ENCODE peak calls at places on chromosomes 6 and 20, in five cellular contexts. X, R, S, J and M are unnamed samples.

GRCh38 chr6:68718379-68719073 is 83.4 kb downstream of the ADGRB3 start:
- DNase-seq in X (no peak), R (no peak), S (no peak), J (no peak), M (no peak)

GRCh38 chr6:167392631-167393301 is 67.9 kb downstream of the TTLL2 start:
- DNase-seq in X (no peak), R (no peak), S (no peak), J (no peak), M (no peak)

GRCh38 chr6:152094992-152095592 is 287.6 kb downstream of the ESR1 start:
- DNase-seq in X (no peak), R (peak; percentile 45), S (no peak), J (peak; percentile 46), M (no peak)

GRCh38 chr6:148556415-148556814 is 190.4 kb upstream of the UST start:
- DNase-seq in X (peak; percentile 14), R (no peak), S (no peak), J (no peak), M (no peak)

GRCh38 chr6:54135665-54136370 is 24.6 kb downstream of the MLIP start:
- DNase-seq in X (no peak), R (peak; percentile 74), S (no peak), J (no peak), M (no peak)

GRCh38 chr6:136791296-136792065 is 796 bp downstream of the MAP3K5 start:
- DNase-seq in X (no peak), R (no peak), S (peak; percentile 89), J (peak; percentile 48), M (peak; percentile 45)

GRCh38 chr6:39927159-39927558 is 7.1 kb downstream of the MOCS1 start:
- DNase-seq in X (no peak), R (no peak), S (no peak), J (no peak), M (no peak)

GRCh38 chr6:70369332-70369950 is 43.9 kb upstream of the FAM135A start:
- DNase-seq in X (peak; percentile 84), R (peak; percentile 41), S (peak; percentile 21), J (peak; percentile 78), M (peak; percentile 75)

GRCh38 chr6:73083886-73084285 is 141.4 kb downstream of the KHDC1L start:
- DNase-seq in X (no peak), R (no peak), S (no peak), J (no peak), M (no peak)

GRCh38 chr6:11096109-11096508 is 2.5 kb downstream of the SMIM13 start:
- DNase-seq in X (no peak), R (peak; percentile 76), S (no peak), J (peak; percentile 58), M (peak; percentile 65)

GRCh38 chr6:25389501-25389900 is 110.3 kb downstream of the CARMIL1 start:
- DNase-seq in X (no peak), R (no peak), S (no peak), J (no peak), M (no peak)

GRCh38 chr6:74319292-74319691 is 623.3 kb downstream of the CD109 start:
- DNase-seq in X (no peak), R (no peak), S (no peak), J (no peak), M (peak; percentile 14)

GRCh38 chr20:41293269-41294037 is 24.1 kb downstream of the ZHX3 start:
- DNase-seq in X (no peak), R (no peak), S (no peak), J (no peak), M (no peak)

GRCh38 chr20:25571240-25571639 is 14.1 kb downstream of the NINL start:
- DNase-seq in X (no peak), R (no peak), S (no peak), J (no peak), M (no peak)

GRCh38 chr6:142946924-142947701 is 2.1 kb upstream of the HIVEP2 start:
- DNase-seq in X (peak; percentile 75), R (peak; percentile 67), S (no peak), J (peak; percentile 59), M (peak; percentile 74)

GRCh38 chr20:63461364-63461763 is 11.1 kb downstream of the KCNQ2 start:
- DNase-seq in X (peak; percentile 85), R (no peak), S (no peak), J (peak; percentile 77), M (peak; percentile 69)

GRCh38 chr6:26020983-26021349 is 58.4 kb downstream of the TRIM38 start:
- DNase-seq in X (peak; percentile 73), R (no peak), S (no peak), J (no peak), M (no peak)

GRCh38 chr20:3430376-3431069 is 23.1 kb upstream of the DNAAF9 start:
- DNase-seq in X (no peak), R (no peak), S (peak; percentile 33), J (no peak), M (no peak)

GRCh38 chr6:27812078-27812804 is 100.0 kb downstream of the OR2B2 start:
- DNase-seq in X (no peak), R (peak; percentile 47), S (no peak), J (no peak), M (no peak)

GRCh38 chr20:34180460-34181108 is 60.6 kb upstream of the ASIP start:
- DNase-seq in X (no peak), R (no peak), S (no peak), J (no peak), M (peak; percentile 17)

GRCh38 chr20:19858972-19859371 is 100.9 kb downstream of the RIN2 start:
- DNase-seq in X (no peak), R (no peak), S (no peak), J (no peak), M (no peak)

GRCh38 chr6:91132461-91132860 is 545.6 kb upstream of the MAP3K7 start:
- DNase-seq in X (no peak), R (no peak), S (no peak), J (no peak), M (no peak)

GRCh38 chr20:30816182-30816645 is 441.2 kb upstream of the DEFB115 start:
- DNase-seq in X (no peak), R (no peak), S (no peak), J (peak; percentile 67), M (peak; percentile 60)

GRCh38 chr6:108541843-108542795 is 18.6 kb upstream of the FOXO3 start:
- DNase-seq in X (peak; percentile 72), R (peak; percentile 51), S (no peak), J (peak; percentile 64), M (peak; percentile 89)
- TF ChIP-seq CREB1 in X (no peak), R (no peak), S (no peak), J (no peak), M (no peak)

DNA sequence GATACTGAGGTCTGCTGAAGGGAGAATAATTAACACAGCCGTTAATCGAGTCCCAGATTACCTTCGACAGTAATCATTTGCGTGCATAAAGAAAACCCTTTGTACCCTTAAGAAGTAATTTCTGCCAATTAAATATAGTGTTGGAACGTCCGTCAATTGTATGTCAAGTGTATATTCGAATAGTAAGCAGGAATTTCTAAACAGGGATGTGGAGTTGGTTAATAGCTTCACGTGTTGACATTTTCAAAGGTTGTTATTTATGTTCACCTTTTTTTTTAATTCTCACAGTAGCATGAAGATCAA is 798 bp upstream of the SNAP91 start:
- DNase-seq in X (no peak), R (no peak), S (no peak), J (no peak), M (no peak)
- TF ChIP-seq EZH2 in X (no peak), R (no peak), S (no peak), J (no peak), M (peak; percentile 29)

GRCh38 chr6:43687079-43687436 is 533 bp downstream of the MRPS18A start:
- DNase-seq in X (no peak), R (no peak), S (no peak), J (no peak), M (no peak)

GRCh38 chr6:43681303-43681702 is 6.3 kb downstream of the MRPS18A start:
- DNase-seq in X (no peak), R (no peak), S (no peak), J (no peak), M (no peak)

GRCh38 chr6:43680583-43681120 is 6.9 kb downstream of the MRPS18A start:
- DNase-seq in X (no peak), R (no peak), S (no peak), J (no peak), M (no peak)

GRCh38 chr6:43682724-43683429 is 4.7 kb downstream of the MRPS18A start:
- DNase-seq in X (no peak), R (no peak), S (no peak), J (no peak), M (no peak)

GRCh38 chr6:43683708-43684455 is 3.7 kb downstream of the MRPS18A start:
- DNase-seq in X (no peak), R (no peak), S (no peak), J (no peak), M (no peak)
- TF ChIP-seq CREB1 in X (no peak), R (no peak), S (no peak), J (no peak), M (no peak)

GRCh38 chr20:1185316-1185741 is 548 bp upstream of the TMEM74B start:
- DNase-seq in X (no peak), R (no peak), S (no peak), J (peak; percentile 65), M (peak; percentile 56)
- TF ChIP-seq EZH2 in X (no peak), R (no peak), S (no peak), J (no peak), M (no peak)

GRCh38 chr6:132334517-132334876 is 66.8 kb downstream of the MOXD1 start:
- DNase-seq in X (no peak), R (no peak), S (no peak), J (no peak), M (no peak)

GRCh38 chr6:132330759-132331158 is 70.5 kb downstream of the MOXD1 start:
- DNase-seq in X (no peak), R (no peak), S (no peak), J (no peak), M (no peak)

DNA sequence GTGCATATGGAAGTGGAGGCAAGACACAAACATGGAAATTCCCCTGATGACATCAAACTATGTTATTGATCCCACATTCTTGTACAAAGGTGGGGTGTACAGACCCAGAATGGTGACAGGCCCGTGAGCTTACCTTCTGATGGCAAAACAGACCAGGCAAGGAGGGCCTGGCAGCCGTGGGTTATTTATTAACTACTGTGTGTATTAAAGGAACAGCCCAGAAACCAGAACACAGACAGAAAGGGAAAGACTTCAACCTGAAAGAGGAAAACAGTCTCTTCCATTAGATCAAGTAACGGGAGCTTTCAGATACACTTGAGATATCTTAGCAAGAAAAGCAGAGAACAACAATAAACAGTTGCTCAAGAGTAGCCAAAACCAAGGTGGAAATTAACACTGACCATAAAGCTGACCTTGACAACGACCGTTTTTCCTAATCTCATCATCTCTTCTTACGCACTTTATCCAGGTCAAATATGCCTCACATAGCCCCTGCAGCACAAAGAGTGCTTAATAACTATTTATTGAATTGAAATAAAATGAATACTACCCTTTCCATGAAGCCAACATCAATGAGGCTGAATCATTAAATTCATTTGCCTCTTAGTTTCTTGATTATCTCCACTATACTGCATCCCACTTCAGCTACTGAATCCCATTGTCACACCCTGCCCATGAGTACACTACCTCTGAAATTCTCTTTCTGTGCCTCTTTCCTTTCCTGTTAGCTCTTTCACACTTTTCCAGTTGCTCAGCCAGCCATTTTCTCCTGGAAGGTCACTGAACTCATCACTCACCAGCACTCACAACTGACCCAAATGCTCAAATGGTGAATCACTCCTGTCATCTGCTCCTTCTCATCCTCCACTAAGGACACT is 67.4 kb downstream of the MOXD1 start:
- DNase-seq in X (no peak), R (peak; percentile 88), S (no peak), J (no peak), M (peak; percentile 34)
- TF ChIP-seq CREB1 in X (no peak), R (peak; percentile 44), S (no peak), J (no peak), M (no peak)